ENCODE peak calls at places on chromosomes 6 and 20, in five cellular contexts. One of them, this sample, is unnamed.

GRCh38 chr6:82246370-82246769 is 1.2 kb downstream of the IBTK start:
- DNase-seq in IMR-90: no peak
- DNase-seq in stimulated activated CD4-positive, alpha-beta T cell treated with anti-CD3 and anti-CD28 coated beads, Interleukin-2, amount 100 ng/mL, for 48 hours: no peak
- DNase-seq in heart right ventricle: no peak
- DNase-seq in AG08396: no peak
- DNase-seq in this sample: no peak

GRCh38 chr20:38043512-38044300 is 10.2 kb downstream of the RPRD1B start:
- DNase-seq in heart right ventricle: no peak
- DNase-seq in AG08396: peak
- DNase-seq in IMR-90: peak
- DNase-seq in stimulated activated CD4-positive, alpha-beta T cell treated with anti-CD3 and anti-CD28 coated beads, Interleukin-2, amount 100 ng/mL, for 48 hours: no peak
- DNase-seq in this sample: no peak

GRCh38 chr6:45717715-45718114 is 297.9 kb downstream of the CLIC5 start:
- DNase-seq in IMR-90: no peak
- DNase-seq in heart right ventricle: no peak
- DNase-seq in AG08396: no peak
- DNase-seq in stimulated activated CD4-positive, alpha-beta T cell treated with anti-CD3 and anti-CD28 coated beads, Interleukin-2, amount 100 ng/mL, for 48 hours: no peak
- DNase-seq in this sample: no peak

GRCh38 chr6:10541591-10541990 is 20.4 kb downstream of the GCNT2 start:
- DNase-seq in IMR-90: no peak
- DNase-seq in AG08396: no peak
- DNase-seq in stimulated activated CD4-positive, alpha-beta T cell treated with anti-CD3 and anti-CD28 coated beads, Interleukin-2, amount 100 ng/mL, for 48 hours: no peak
- DNase-seq in heart right ventricle: no peak
- DNase-seq in this sample: no peak

GRCh38 chr20:11452326-11452725 is 465.4 kb upstream of the BTBD3 start:
- DNase-seq in IMR-90: peak
- DNase-seq in AG08396: no peak
- DNase-seq in stimulated activated CD4-positive, alpha-beta T cell treated with anti-CD3 and anti-CD28 coated beads, Interleukin-2, amount 100 ng/mL, for 48 hours: no peak
- DNase-seq in heart right ventricle: no peak
- DNase-seq in this sample: no peak

GRCh38 chr20:57211949-57212889 is 54.2 kb downstream of the BMP7 start:
- DNase-seq in stimulated activated CD4-positive, alpha-beta T cell treated with anti-CD3 and anti-CD28 coated beads, Interleukin-2, amount 100 ng/mL, for 48 hours: no peak
- DNase-seq in AG08396: peak
- DNase-seq in heart right ventricle: peak
- DNase-seq in IMR-90: peak
- DNase-seq in this sample: peak

GRCh38 chr6:137816133-137816579 is 50.9 kb upstream of the TNFAIP3 start:
- DNase-seq in IMR-90: no peak
- DNase-seq in AG08396: no peak
- DNase-seq in stimulated activated CD4-positive, alpha-beta T cell treated with anti-CD3 and anti-CD28 coated beads, Interleukin-2, amount 100 ng/mL, for 48 hours: no peak
- DNase-seq in heart right ventricle: no peak
- DNase-seq in this sample: no peak

GRCh38 chr6:43377710-43378229 is 8.3 kb upstream of the ZNF318 start:
- DNase-seq in stimulated activated CD4-positive, alpha-beta T cell treated with anti-CD3 and anti-CD28 coated beads, Interleukin-2, amount 100 ng/mL, for 48 hours: no peak
- DNase-seq in AG08396: no peak
- DNase-seq in heart right ventricle: no peak
- DNase-seq in IMR-90: no peak
- DNase-seq in this sample: no peak

GRCh38 chr20:63165538-63166422 is 50.2 kb downstream of the YTHDF1 start:
- DNase-seq in heart right ventricle: no peak
- DNase-seq in stimulated activated CD4-positive, alpha-beta T cell treated with anti-CD3 and anti-CD28 coated beads, Interleukin-2, amount 100 ng/mL, for 48 hours: no peak
- DNase-seq in AG08396: no peak
- DNase-seq in IMR-90: no peak
- DNase-seq in this sample: no peak

GRCh38 chr6:97150932-97151331 is 132.1 kb downstream of the MMS22L start:
- DNase-seq in IMR-90: no peak
- DNase-seq in stimulated activated CD4-positive, alpha-beta T cell treated with anti-CD3 and anti-CD28 coated beads, Interleukin-2, amount 100 ng/mL, for 48 hours: no peak
- DNase-seq in heart right ventricle: no peak
- DNase-seq in AG08396: no peak
- DNase-seq in this sample: no peak

GRCh38 chr20:3652646-3653596 is 10.3 kb downstream of the GFRA4 start:
- DNase-seq in AG08396: no peak
- DNase-seq in heart right ventricle: no peak
- DNase-seq in stimulated activated CD4-positive, alpha-beta T cell treated with anti-CD3 and anti-CD28 coated beads, Interleukin-2, amount 100 ng/mL, for 48 hours: no peak
- DNase-seq in IMR-90: no peak
- DNase-seq in this sample: no peak

GRCh38 chr6:170437719-170438401 is 115.2 kb downstream of the PSMB1 start:
- DNase-seq in stimulated activated CD4-positive, alpha-beta T cell treated with anti-CD3 and anti-CD28 coated beads, Interleukin-2, amount 100 ng/mL, for 48 hours: no peak
- DNase-seq in IMR-90: peak
- DNase-seq in heart right ventricle: no peak
- DNase-seq in AG08396: no peak
- DNase-seq in this sample: no peak

GRCh38 chr6:43951756-43952675 is 175.2 kb downstream of the MRPL14 start:
- DNase-seq in heart right ventricle: no peak
- DNase-seq in IMR-90: no peak
- DNase-seq in AG08396: no peak
- DNase-seq in stimulated activated CD4-positive, alpha-beta T cell treated with anti-CD3 and anti-CD28 coated beads, Interleukin-2, amount 100 ng/mL, for 48 hours: no peak
- DNase-seq in this sample: no peak